ENCODE peak calls at places on chromosomes 1 and 21, in five cellular contexts. P, U, V, T and S are unnamed samples. For H3K27me3, the result is how much of the 10 kb centered on the place peaks cover.

GRCh38 chr1:243397613-243398321 is 141.9 kb downstream of the SDCCAG8 start:
- DNase-seq in U (no peak), V (no peak), T (no peak), P (no peak), S (no peak)

GRCh38 chr1:166189126-166189525 is 22.3 kb upstream of the FAM78B start:
- DNase-seq in T (no peak), P (no peak), U (no peak), V (no peak), S (no peak)

GRCh38 chr1:240608707-240609106 is 3.2 kb downstream of the GREM2 start:
- DNase-seq in P (no peak), U (peak), V (peak), T (no peak), S (peak)

GRCh38 chr21:37045556-37045955 is 27.3 kb downstream of the PIGP start:
- DNase-seq in V (no peak), T (no peak), P (no peak), U (no peak), S (no peak)

GRCh38 chr1:25530348-25531081 is 12.9 kb upstream of the LDLRAP1 start:
- DNase-seq in T (no peak), P (no peak), U (no peak), V (no peak), S (peak)

GRCh38 chr1:54037476-54037875 is 15.5 kb downstream of the TMEM59 start:
- DNase-seq in P (no peak), T (no peak), U (no peak), V (no peak), S (no peak)

GRCh38 chr1:3169621-3170356 is 100.8 kb downstream of the PRDM16 start:
- DNase-seq in V (no peak), U (no peak), T (no peak), P (no peak), S (no peak)

GRCh38 chr1:97139512-97139911 is 417.9 kb downstream of the PTBP2 start:
- DNase-seq in U (no peak), V (no peak), P (no peak), T (no peak), S (no peak)

GRCh38 chr1:201584510-201584991 is 45.6 kb downstream of the NAV1 start:
- DNase-seq in P (no peak), T (no peak), U (no peak), V (no peak), S (no peak)

GRCh38 chr1:62417351-62417999 is 19.4 kb upstream of the USP1 start:
- DNase-seq in U (no peak), P (no peak), T (no peak), V (no peak), S (no peak)

GRCh38 chr1:41322835-41323234 is 38.4 kb upstream of the FOXO6 start:
- DNase-seq in T (no peak), V (peak), P (no peak), U (no peak), S (peak)

GRCh38 chr1:66231162-66232077 is 302.5 kb upstream of the SGIP1 start:
- DNase-seq in V (no peak), P (no peak), T (no peak), U (no peak), S (no peak)

DNA sequence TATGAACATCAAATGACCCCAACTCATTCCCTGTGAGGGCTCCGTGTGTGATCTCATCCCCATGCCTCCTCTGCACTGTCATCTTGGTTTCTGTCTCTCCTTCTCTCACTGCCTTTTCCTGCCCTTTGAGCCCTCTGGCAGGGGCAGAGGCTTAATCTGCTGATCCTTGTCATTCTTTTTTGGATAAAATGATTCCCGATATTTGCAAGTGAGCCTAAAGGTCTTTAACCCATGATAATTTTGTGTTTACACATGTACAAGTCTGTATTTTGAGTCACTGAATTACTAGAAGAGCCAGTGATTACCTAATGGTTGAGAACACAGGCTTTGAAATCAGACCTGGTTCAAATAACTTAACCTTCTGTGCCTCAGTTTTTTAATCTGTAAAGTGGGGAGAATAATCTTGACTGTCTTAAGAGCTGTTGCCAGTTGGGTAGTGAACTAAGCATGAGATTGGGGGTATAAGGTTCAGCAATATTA is 1.8 kb downstream of the ECHDC2 start:
- DNase-seq in P (no peak), V (no peak), U (no peak), T (no peak), S (no peak)
- H3K4me3 ChIP-seq in P (no peak), V (no peak), U (no peak), T (peak), S (no peak)

DNA sequence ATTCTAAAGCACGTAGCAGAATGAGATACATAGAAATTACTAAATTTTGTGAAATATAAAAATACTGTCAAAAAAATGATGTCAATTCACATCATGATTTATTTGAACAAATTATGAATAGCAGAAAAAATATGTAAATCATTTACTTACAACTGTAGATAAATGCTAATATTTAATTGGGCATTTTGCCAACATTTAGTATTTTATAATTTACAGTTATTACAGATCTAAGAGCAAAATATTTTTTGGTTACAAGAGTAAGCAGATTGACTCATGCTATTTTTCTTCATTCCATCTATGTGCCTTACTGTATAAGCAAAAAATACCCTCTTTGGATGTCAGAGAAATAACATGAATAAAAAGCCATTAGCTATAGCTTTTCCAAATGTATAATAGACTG is 282.3 kb upstream of the RGS18 start:
- DNase-seq in U (no peak), P (no peak), V (no peak), T (no peak), S (no peak)
- H3K27me3 ChIP-seq in U (under half), P (under half), V (under half), T (under half), S (under half)

DNA sequence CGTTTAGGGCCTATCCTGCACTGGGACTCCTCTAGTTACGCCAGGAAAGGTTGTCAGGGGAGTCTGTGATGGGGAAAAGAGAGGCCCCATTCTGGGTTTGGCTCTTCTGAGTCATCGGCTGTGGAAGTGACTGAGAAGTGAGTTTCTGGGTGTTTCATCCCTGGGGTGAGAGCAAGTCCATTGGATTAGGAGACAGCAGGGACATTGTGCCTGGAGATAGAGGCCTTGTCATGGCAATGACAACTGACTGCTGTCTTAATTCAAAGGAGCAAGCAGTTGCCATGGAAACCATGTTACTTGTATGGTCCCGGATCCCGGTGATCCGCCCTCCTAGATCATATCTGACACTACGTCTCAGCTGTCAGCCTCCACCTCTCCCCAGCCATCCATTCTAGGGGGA is 34.4 kb downstream of the KIAA0040 start:
- DNase-seq in U (no peak), P (no peak), T (no peak), V (no peak), S (no peak)
- H3K4me3 ChIP-seq in U (no peak), P (no peak), T (no peak), V (no peak), S (no peak)

GRCh38 chr1:204680461-204680860 is 5.1 kb downstream of the LRRN2 start:
- DNase-seq in U (no peak), P (no peak), T (no peak), V (no peak), S (no peak)

GRCh38 chr1:204680051-204680450 is 5.5 kb downstream of the LRRN2 start:
- DNase-seq in V (no peak), P (no peak), T (no peak), U (no peak), S (no peak)

GRCh38 chr1:204673909-204674701 is 11.4 kb downstream of the LRRN2 start:
- DNase-seq in P (no peak), U (no peak), T (no peak), V (no peak), S (peak)

GRCh38 chr1:204678721-204679455 is 6.7 kb downstream of the LRRN2 start:
- DNase-seq in U (no peak), T (no peak), V (no peak), P (no peak), S (no peak)

GRCh38 chr1:204677864-204678263 is 7.7 kb downstream of the LRRN2 start:
- DNase-seq in V (no peak), P (no peak), T (no peak), U (no peak), S (no peak)
- H3K27me3 ChIP-seq in V (under half), P (under half), T (under half), U (under half), S (under half)

GRCh38 chr1:27137544-27138075 is 17.3 kb downstream of the SLC9A1 start:
- DNase-seq in P (no peak), V (no peak), T (peak), U (no peak), S (no peak)
- H3K4me3 ChIP-seq in P (no peak), V (peak), T (peak), U (peak), S (no peak)

DNA sequence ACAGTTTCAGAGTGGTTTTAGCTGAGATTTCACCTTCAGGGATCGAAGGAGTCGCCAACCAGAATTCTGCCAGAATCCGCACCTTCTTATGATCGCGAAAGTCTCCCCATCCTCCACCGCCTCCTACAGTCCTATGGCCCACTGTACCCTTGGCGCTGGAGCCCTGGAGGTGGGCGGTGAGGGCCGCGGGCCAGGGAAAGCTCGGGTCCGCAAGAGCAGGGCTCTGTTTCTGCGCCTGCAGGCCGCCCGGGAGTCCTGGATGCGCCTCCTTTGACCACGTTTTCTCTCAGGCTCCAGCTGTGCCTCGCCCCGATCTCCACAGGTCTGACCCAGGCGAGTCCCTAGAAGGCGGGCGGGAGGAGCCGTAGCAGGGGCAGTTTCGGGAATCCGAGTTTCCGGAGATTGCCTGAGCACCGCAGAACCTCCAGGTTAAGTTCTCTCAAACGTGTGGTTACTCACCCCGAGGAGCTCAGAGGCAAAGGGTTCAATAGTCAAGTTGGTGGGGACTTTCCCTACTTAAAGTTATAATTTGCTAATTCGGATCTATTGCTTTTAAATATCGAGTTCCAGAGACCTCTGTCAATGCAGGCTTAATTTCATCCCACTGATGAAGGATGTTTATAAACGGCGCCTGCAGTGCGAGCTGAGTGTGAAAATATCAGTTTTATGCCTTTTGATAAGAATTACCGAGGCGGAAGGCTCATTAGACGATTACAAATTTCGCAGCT is 3.2 kb upstream of the LHX8 start:
- DNase-seq in P (no peak), U (no peak), T (no peak), V (no peak), S (peak)
- H3K27me3 ChIP-seq in P (under half), U (under half), T (under half), V (under half), S (half or more)